ENCODE peak calls at places on chromosomes 4 and X, in four cellular contexts. O is fibroblast of lung, Y is psoas muscle, E is NCI-H446. V is an unnamed sample.

GRCh38 chrX:31112226-31112999 is 40.6 kb upstream of the FTHL17 start:
- DNase-seq in O (no peak), Y (no peak), E (no peak), V (no peak)

GRCh38 chr4:85127653-85128052 is 161.2 kb upstream of the WDFY3 start:
- DNase-seq in O (peak), Y (no peak), E (peak), V (peak)

GRCh38 chr4:122826596-122827257 is at the start of gene FGF2:
- DNase-seq in O (peak), Y (peak), E (no peak), V (peak)

GRCh38 chr4:77095101-77095826 is 19.5 kb upstream of the CCNI start:
- DNase-seq in O (peak), Y (peak), E (no peak), V (peak)

GRCh38 chr4:184287697-184288255 is 70.1 kb upstream of the ENPP6 start:
- DNase-seq in O (peak), Y (no peak), E (no peak), V (no peak)

GRCh38 chr4:7906171-7906581 is 33.5 kb downstream of the AFAP1 start:
- DNase-seq in O (peak), Y (no peak), E (no peak), V (no peak)

GRCh38 chrX:153674219-153674851 is 722 bp upstream of the PNCK start:
- DNase-seq in O (no peak), Y (no peak), E (no peak), V (no peak)

GRCh38 chrX:39601193-39602085 is 496.3 kb downstream of the BCOR start:
- DNase-seq in O (no peak), Y (no peak), E (no peak), V (no peak)

GRCh38 chrX:121641560-121641959 is 594.1 kb downstream of the GLUD2 start:
- DNase-seq in O (no peak), Y (no peak), E (no peak), V (no peak)

GRCh38 chr4:98908182-98908581 is 20.8 kb downstream of the EIF4E start:
- DNase-seq in O (no peak), Y (no peak), E (no peak), V (no peak)

GRCh38 chr4:48065587-48066052 is 49.0 kb downstream of the NIPAL1 start:
- DNase-seq in O (no peak), Y (no peak), E (no peak), V (no peak)

GRCh38 chr4:121583396-121583795 is 113.4 kb downstream of the ANXA5 start:
- DNase-seq in O (no peak), Y (no peak), E (no peak), V (no peak)

GRCh38 chrX:13690836-13691235 is 1.9 kb downstream of the RAB9A start:
- DNase-seq in O (no peak), Y (no peak), E (no peak), V (no peak)

GRCh38 chr4:169079942-169080827 is 70.1 kb upstream of the CBR4 start:
- DNase-seq in O (peak), Y (peak), E (no peak), V (peak)

GRCh38 chr4:74117024-74117534 is 18.1 kb upstream of the CXCL2 start:
- DNase-seq in O (peak), Y (peak), E (peak), V (peak)

GRCh38 chr4:8727546-8728510 is 135.3 kb downstream of the CPZ start:
- DNase-seq in O (no peak), Y (no peak), E (no peak), V (no peak)

GRCh38 chr4:44257461-44257860 is 191.1 kb downstream of the KCTD8 start:
- DNase-seq in O (no peak), Y (no peak), E (no peak), V (no peak)

GRCh38 chr4:115090483-115091075 is 22.8 kb downstream of the NDST4 start:
- DNase-seq in O (peak), Y (no peak), E (peak), V (no peak)

GRCh38 chr4:120853101-120853940 is 69.2 kb downstream of the PRDM5 start:
- DNase-seq in O (peak), Y (no peak), E (peak), V (no peak)

GRCh38 chrX:45208121-45208856 is 7.6 kb upstream of the DIPK2B start:
- DNase-seq in O (no peak), Y (no peak), E (no peak), V (no peak)